ENCODE peak calls at places on chromosomes 7 and 10, in five cellular contexts. E, L, G, Y and J are unnamed samples.

GRCh38 chr10:110912374-110912773 is 6.6 kb downstream of the BBIP1 start:
- DNase-seq in E (no peak), L (no peak), G (peak; percentile 18), Y (peak; percentile 59), J (no peak)

GRCh38 chr7:116689787-116690186 is 17.8 kb downstream of the MET start:
- DNase-seq in E (no peak), L (no peak), G (no peak), Y (peak; percentile 53), J (no peak)

GRCh38 chr10:3248526-3249255 is 76.1 kb upstream of the PITRM1 start:
- DNase-seq in E (no peak), L (no peak), G (peak; percentile 85), Y (peak; percentile 97), J (peak; percentile 70)

GRCh38 chr7:26492816-26493215 is 201.2 kb downstream of the SNX10 start:
- DNase-seq in E (no peak), L (no peak), G (no peak), Y (no peak), J (no peak)

GRCh38 chr10:52464725-52465124 is 150.6 kb downstream of the DKK1 start:
- DNase-seq in E (no peak), L (no peak), G (no peak), Y (no peak), J (no peak)

GRCh38 chr10:89367529-89367928 is 10.3 kb upstream of the IFIT1B start:
- DNase-seq in E (no peak), L (no peak), G (no peak), Y (no peak), J (no peak)

GRCh38 chr7:5594616-5595544 is 171.2 kb upstream of the TNRC18 start:
- DNase-seq in E (peak; percentile 64), L (no peak), G (peak; percentile 46), Y (peak; percentile 66), J (peak; percentile 62)

GRCh38 chr7:69683002-69683401 is 84.7 kb downstream of the AUTS2 start:
- DNase-seq in E (no peak), L (no peak), G (no peak), Y (no peak), J (no peak)

GRCh38 chr10:13792011-13792410 is 205.2 kb downstream of the PRPF18 start:
- DNase-seq in E (no peak), L (peak; percentile 72), G (no peak), Y (no peak), J (no peak)

GRCh38 chr7:155198901-155199845 is 98.5 kb upstream of the INSIG1 start:
- DNase-seq in E (no peak), L (no peak), G (peak; percentile 44), Y (peak; percentile 62), J (no peak)

GRCh38 chr10:86261933-86262665 is 104.5 kb downstream of the GRID1 start:
- DNase-seq in E (no peak), L (no peak), G (no peak), Y (peak; percentile 6), J (peak; percentile 52)

GRCh38 chr7:17526621-17527020 is 228.2 kb downstream of the AHR start:
- DNase-seq in E (no peak), L (no peak), G (no peak), Y (no peak), J (no peak)

GRCh38 chr10:75726522-75727493 is 295.4 kb downstream of the LRMDA start:
- DNase-seq in E (no peak), L (no peak), G (no peak), Y (no peak), J (no peak)

GRCh38 chr10:101845903-101846302 is 2.3 kb upstream of the KCNIP2 start:
- DNase-seq in E (no peak), L (no peak), G (no peak), Y (no peak), J (no peak)

GRCh38 chr10:91879514-91880170 is 29.6 kb downstream of the FGFBP3 start:
- DNase-seq in E (no peak), L (no peak), G (no peak), Y (no peak), J (no peak)

GRCh38 chr7:124100190-124100589 is 67.3 kb upstream of the TMEM229A start:
- DNase-seq in E (no peak), L (no peak), G (no peak), Y (no peak), J (no peak)

GRCh38 chr7:2357165-2357564 is 2.5 kb downstream of the EIF3B start:
- DNase-seq in E (no peak), L (no peak), G (no peak), Y (peak; percentile 50), J (no peak)

GRCh38 chr7:156196649-156197048 is 384.4 kb upstream of the SHH start:
- DNase-seq in E (no peak), L (no peak), G (no peak), Y (no peak), J (no peak)

GRCh38 chr10:102312683-102313082 is 67.4 kb downstream of the GBF1 start:
- DNase-seq in E (no peak), L (no peak), G (no peak), Y (peak; percentile 78), J (no peak)

GRCh38 chr7:130933919-130934318 is 199.9 kb upstream of the KLF14 start:
- DNase-seq in E (no peak), L (no peak), G (no peak), Y (no peak), J (no peak)

GRCh38 chr10:131663411-131663810 is 237.4 kb upstream of the PPP2R2D start:
- DNase-seq in E (no peak), L (no peak), G (no peak), Y (no peak), J (no peak)

GRCh38 chr7:50696810-50697582 is 85.7 kb downstream of the GRB10 start:
- DNase-seq in E (no peak), L (no peak), G (peak; percentile 20), Y (peak; percentile 37), J (no peak)

GRCh38 chr7:141362580-141363435 is 188.4 kb upstream of the AGK start:
- DNase-seq in E (no peak), L (no peak), G (peak; percentile 81), Y (peak; percentile 74), J (peak; percentile 19)

GRCh38 chr10:3000063-3000462 is 67.3 kb upstream of the PFKP start:
- DNase-seq in E (no peak), L (no peak), G (no peak), Y (no peak), J (no peak)

GRCh38 chr10:70912556-70912955 is 24.2 kb upstream of the PCBD1 start:
- DNase-seq in E (no peak), L (no peak), G (no peak), Y (no peak), J (no peak)

GRCh38 chr10:101774589-101775272 is 1.2 kb downstream of the FGF8 start:
- DNase-seq in E (no peak), L (no peak), G (no peak), Y (peak; percentile 25), J (no peak)

GRCh38 chr10:120508393-120508792 is 51.4 kb downstream of the PLPP4 start:
- DNase-seq in E (no peak), L (no peak), G (no peak), Y (peak; percentile 94), J (no peak)
- H3K4me1 ChIP-seq in E (no peaks in the 10 kb centered on the region), L (no peaks in the 10 kb centered on the region), G (no peaks in the 10 kb centered on the region), Y (peaks cover 67% of the 10 kb centered on the region), J (no peaks in the 10 kb centered on the region)

DNA sequence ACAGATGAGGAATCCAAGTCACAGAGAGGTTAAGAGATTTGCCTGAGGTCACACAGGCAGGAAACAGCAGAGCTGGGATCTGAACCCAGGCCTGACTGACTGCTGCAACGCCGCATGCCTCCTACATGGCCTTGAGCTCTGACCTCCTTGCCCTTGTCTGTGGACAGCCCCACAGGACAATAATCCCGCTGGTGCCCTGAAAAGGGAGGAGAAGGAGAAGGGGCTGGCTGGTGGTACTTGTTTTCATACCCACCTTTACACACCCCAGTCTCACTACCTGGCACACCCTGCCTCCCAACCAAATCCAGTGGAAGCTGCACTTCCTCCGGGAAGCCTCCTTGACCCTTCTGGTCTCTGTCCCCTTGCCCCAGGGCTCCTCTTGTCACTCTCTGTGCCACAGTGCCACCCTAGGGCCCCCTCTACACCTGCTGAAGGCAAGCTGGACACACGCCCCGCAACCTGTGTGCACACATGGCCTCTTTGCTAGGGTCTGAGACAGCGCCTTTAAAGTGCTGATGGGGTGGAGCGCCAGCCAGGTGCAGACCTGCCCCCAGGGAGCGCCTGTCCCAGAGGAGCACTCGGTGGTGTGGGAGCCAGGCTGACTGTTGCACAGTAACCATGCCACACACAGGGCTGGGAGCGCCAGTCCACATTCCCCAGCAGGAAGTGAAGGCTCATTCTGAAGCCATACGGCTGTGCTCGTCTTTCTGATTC is 38.6 kb downstream of the ZCCHC24 start:
- DNase-seq in E (no peak), L (peak; percentile 20), G (no peak), Y (no peak), J (no peak)
- H3K4me1 ChIP-seq in E (peaks cover 62% of the 10 kb centered on the region), L (no peaks in the 10 kb centered on the region), G (peaks cover 57% of the 10 kb centered on the region), Y (peaks cover 61% of the 10 kb centered on the region), J (peaks cover 79% of the 10 kb centered on the region)

DNA sequence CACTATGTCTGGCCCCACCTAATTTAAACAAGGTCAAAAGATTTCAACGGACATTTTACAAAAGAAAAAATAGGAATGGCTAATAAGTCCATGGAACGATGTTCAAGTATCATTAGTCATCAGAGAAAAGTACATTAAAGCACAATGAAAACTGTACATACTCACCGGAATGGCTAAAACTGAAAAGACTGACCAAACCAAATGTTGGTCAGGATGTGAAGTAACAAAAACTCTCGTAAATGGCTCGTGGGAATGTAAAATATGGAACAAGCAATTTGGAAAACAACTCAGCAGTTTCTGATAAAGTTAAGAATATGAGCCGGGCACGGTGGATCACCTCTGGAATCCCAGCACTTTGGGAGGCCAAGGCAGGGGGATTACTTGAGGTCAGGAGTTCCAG is 65.7 kb upstream of the PARD3 start:
- DNase-seq in E (no peak), L (no peak), G (no peak), Y (no peak), J (no peak)
- H3K4me1 ChIP-seq in E (no peaks in the 10 kb centered on the region), L (no peaks in the 10 kb centered on the region), G (no peaks in the 10 kb centered on the region), Y (no peaks in the 10 kb centered on the region), J (no peaks in the 10 kb centered on the region)

DNA sequence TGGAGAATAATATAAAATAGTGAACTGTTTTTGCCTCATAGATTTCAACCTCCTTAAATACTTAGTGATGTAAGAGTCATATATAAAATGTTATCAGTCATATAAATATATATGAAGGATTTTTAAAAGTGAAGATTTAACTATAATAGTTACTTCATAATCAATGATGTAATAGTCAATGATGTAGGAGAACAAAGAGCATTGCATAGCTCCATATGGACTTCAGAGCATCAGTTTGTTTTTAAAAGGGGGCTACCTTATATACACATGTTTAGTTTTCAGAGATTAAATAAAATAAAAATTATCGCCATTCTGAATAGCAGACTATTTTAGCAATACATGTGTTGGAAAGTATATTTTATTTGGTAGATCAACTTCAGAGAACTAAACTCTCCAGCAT is 29.1 kb upstream of the EPC1 start:
- DNase-seq in E (no peak), L (no peak), G (no peak), Y (peak; percentile 17), J (no peak)
- H3K4me1 ChIP-seq in E (peaks cover 3% of the 10 kb centered on the region), L (peaks cover 41% of the 10 kb centered on the region), G (peaks cover 28% of the 10 kb centered on the region), Y (peaks cover 20% of the 10 kb centered on the region), J (peaks cover 4% of the 10 kb centered on the region)

GRCh38 chr10:44933922-44934321 is 22.8 kb downstream of the TMEM72 start:
- DNase-seq in E (no peak), L (no peak), G (no peak), Y (no peak), J (no peak)
- H3K4me1 ChIP-seq in E (no peaks in the 10 kb centered on the region), L (peaks cover 48% of the 10 kb centered on the region), G (no peaks in the 10 kb centered on the region), Y (peaks cover 12% of the 10 kb centered on the region), J (no peaks in the 10 kb centered on the region)

GRCh38 chr10:96832721-96833219 is 672 bp downstream of the LCOR start:
- DNase-seq in E (peak; percentile 81), L (peak; percentile 87), G (peak; percentile 77), Y (peak; percentile 92), J (peak; percentile 95)
- H3K4me1 ChIP-seq in E (peaks cover 5% of the 10 kb centered on the region), L (peaks cover 65% of the 10 kb centered on the region), G (peaks cover 21% of the 10 kb centered on the region), Y (peaks cover 35% of the 10 kb centered on the region), J (peaks cover 12% of the 10 kb centered on the region)